ENCODE peak calls at places on chromosomes 2 and 18, in six cellular contexts. J is aorta; G is CD4-positive, alpha-beta T cell; Z is CD8-positive, alpha-beta T cell; P is caudate nucleus; E is lower lobe of right lung. F is an unnamed sample.

GRCh38 chr2:203209538-203209937 is 29.3 kb upstream of the CYP20A1 start:
- DNase-seq in G (no peak), J (no peak), E (no peak), Z (no peak), P (no peak), F (no peak)

GRCh38 chr18:25605322-25605721 is 253.4 kb upstream of the ZNF521 start:
- DNase-seq in J (no peak), Z (no peak), G (no peak), E (no peak), P (no peak), F (no peak)

GRCh38 chr2:151754253-151754897 is 20.1 kb upstream of the NEB start:
- DNase-seq in E (no peak), G (no peak), P (no peak), Z (no peak), J (no peak), F (no peak)

GRCh38 chr2:218194880-218195279 is 22.1 kb upstream of the ARPC2 start:
- DNase-seq in J (no peak), E (no peak), Z (no peak), P (no peak), G (no peak), F (no peak)

GRCh38 chr2:220246356-220246755 is 618.9 kb downstream of the SLC4A3 start:
- DNase-seq in E (no peak), G (no peak), J (no peak), Z (no peak), P (no peak), F (no peak)

GRCh38 chr2:240195316-240195861 is 54.9 kb upstream of the OTOS start:
- DNase-seq in Z (no peak), P (no peak), G (no peak), E (no peak), J (peak), F (no peak)

GRCh38 chr2:13676269-13676668 is 956.2 kb upstream of the LRATD1 start:
- DNase-seq in P (no peak), G (no peak), E (no peak), J (no peak), Z (no peak), F (no peak)

GRCh38 chr2:237673130-237673921 is 45.9 kb downstream of the LRRFIP1 start:
- DNase-seq in Z (peak), P (peak), E (peak), G (peak), J (peak), F (no peak)

GRCh38 chr2:15728247-15728721 is 136.6 kb downstream of the DDX1 start:
- DNase-seq in Z (no peak), J (no peak), G (no peak), E (no peak), P (peak), F (peak)

GRCh38 chr2:234802845-234803171 is 149.0 kb upstream of the SH3BP4 start:
- DNase-seq in J (no peak), P (no peak), G (no peak), E (no peak), Z (no peak), F (no peak)

GRCh38 chr18:34723143-34723542 is 13.0 kb downstream of the DTNA start:
- DNase-seq in Z (no peak), J (no peak), E (no peak), G (no peak), P (no peak), F (no peak)

DNA sequence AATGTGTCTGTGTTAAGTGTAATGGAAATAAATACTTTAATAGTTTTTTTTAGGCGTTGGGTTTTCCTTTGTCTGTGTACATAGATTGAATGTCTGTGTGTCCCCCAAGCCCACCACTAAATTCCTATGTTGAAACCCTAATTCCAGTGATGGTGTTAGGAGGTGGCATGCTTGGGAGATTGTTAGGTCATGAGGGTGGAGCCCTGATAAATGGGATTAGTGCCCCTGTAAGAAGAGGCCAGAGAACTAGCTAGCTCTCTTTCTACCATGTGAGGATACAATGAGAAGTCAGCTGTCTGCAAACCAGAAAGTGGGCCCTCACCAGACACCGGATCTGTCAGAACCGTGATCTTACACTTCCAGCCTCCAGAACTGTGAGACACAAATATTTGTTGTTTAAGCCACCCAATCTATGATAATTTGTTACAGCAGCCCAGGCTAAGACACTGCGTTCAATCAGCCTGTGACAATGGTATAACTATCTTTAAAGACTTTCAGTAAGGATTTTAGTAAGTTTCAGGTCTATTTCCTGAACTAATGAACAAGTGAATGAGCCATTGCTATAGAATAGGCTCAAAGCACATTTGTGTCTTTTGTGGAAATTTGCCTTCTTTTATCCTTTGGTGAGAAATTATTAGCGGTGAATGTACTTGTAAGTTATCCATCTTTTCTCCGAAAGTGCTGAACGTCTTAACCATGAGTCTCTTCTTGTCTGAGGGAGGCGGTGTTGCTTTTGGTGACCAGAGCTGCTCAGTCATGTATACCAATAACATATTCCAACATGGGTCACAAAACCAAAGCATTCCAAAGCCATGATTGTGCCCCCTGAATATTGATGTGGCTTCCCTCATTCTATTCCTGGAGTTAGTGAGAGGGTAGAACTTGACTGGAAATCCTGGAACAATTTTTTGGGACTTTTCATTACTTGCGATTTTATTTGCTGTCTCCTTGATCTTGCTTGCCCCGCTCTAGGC is 29.6 kb upstream of the IL1R1 start:
- DNase-seq in G (no peak), Z (no peak), E (no peak), P (no peak), J (no peak), F (no peak)
- H3K27ac ChIP-seq in G (no peak), Z (no peak), E (no peak), P (no peak), J (no peak), F (no peak)

GRCh38 chr18:9750112-9750511 is 42.0 kb downstream of the RAB31 start:
- DNase-seq in G (no peak), Z (no peak), E (no peak), P (no peak), J (no peak), F (no peak)
- H3K27ac ChIP-seq in G (no peak), Z (no peak), E (no peak), P (no peak), J (no peak), F (no peak)

DNA sequence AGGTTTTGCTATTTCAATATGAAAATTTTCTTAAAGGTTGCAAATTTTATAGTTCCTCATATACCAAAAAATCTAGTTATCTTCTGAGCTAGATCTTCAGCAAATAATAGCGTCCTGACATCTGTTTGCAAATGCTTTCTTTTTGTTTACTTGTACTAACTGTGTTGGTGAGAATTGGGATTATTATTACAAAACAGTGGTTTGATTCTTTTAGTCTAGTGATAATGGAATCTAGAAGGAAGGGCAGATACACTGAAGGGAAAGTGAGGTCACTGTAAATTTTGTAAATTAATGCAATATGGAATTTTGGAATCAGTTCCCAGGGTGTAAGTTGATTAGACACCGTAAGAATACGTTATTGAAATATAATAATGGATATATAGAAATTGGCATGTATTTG is 36.2 kb upstream of the NT5C1B start:
- DNase-seq in E (no peak), G (no peak), J (no peak), Z (no peak), P (no peak), F (no peak)
- H3K27ac ChIP-seq in E (no peak), G (no peak), J (no peak), Z (no peak), P (no peak), F (no peak)

GRCh38 chr18:76928179-76928868 is 106.0 kb downstream of the ZNF236 start:
- DNase-seq in J (no peak), Z (no peak), E (no peak), P (no peak), G (no peak), F (no peak)
- H3K27ac ChIP-seq in J (no peak), Z (no peak), E (no peak), P (no peak), G (no peak), F (no peak)

DNA sequence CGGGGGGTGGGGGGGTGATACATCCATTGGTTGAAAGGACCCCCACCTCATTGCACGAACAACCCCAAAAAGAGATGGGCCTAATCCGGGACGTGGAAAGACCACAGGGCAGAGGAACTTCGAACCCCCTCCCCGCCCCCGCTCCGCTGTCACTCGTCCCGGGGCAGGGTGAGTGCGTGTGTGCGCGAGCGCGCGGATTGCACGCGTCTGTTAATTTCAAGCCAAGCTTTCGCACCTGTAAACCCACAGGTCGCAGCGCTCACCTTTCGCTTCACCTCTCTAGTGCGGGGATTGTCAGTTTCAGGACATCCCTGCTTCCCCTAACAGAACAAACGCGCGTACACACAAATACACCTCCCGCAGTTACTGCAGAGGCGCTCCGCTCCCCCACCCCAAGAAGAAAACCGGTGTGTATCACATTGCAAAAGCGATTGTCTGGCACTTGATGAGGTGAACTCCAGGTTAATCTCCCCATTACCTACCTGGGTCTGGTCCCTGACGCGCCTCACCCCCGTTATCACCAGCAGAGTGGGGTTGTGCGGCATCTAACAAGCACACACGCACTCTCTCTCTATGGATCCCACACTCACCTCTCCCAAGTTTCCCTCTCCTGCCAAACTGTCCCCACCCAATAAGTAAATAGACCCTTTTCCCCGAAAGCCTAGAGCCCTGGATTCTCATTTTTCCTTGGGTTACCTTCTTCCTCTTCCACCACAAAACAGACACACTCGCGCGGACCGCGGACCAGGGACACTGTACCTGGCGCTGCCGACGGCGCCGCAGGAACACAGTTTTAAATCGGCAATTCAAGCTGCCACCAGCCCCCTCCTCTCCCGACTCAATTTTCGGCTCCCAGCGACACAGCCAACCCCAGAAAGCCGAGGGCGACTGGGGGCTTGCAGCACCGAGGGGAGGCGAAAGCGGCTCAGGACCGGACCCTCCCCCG is 1.0 kb downstream of the CYP26B1 start:
- DNase-seq in E (peak), J (peak), G (no peak), P (no peak), Z (no peak), F (no peak)
- H3K27ac ChIP-seq in E (no peak), J (no peak), G (no peak), P (no peak), Z (no peak), F (no peak)

GRCh38 chr2:201185863-201186262 is 2.9 kb downstream of the CASP10 start:
- DNase-seq in J (no peak), E (no peak), Z (no peak), G (no peak), P (no peak), F (no peak)
- H3K27ac ChIP-seq in J (no peak), E (no peak), Z (peak), G (peak), P (no peak), F (no peak)

GRCh38 chr2:192438239-192438638 is 243.5 kb upstream of the TMEFF2 start:
- DNase-seq in P (no peak), G (no peak), J (no peak), Z (no peak), E (no peak), F (no peak)
- H3K27ac ChIP-seq in P (no peak), G (no peak), J (no peak), Z (no peak), E (no peak), F (no peak)

DNA sequence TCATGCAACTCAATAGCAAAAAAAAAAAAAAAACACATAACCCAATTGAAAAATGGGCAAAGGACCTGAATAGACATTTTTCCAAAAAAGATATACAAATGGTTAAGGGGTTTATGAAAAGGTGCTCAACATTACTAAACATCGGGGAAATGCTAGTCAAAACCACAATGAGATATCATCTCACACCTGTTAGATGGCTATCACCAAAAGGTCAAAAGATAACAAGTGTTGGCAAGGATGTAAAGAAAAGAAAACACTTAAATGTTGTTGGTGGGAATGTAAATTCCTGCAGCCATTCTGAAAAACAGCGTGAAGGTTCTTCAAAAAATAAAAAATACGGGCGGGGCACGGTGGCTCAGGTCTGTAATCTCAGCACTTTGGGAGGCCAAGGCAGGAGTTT is 112.4 kb upstream of the CAB39 start:
- DNase-seq in Z (no peak), J (no peak), G (no peak), P (no peak), E (no peak), F (no peak)
- H3K27ac ChIP-seq in Z (no peak), J (no peak), G (no peak), P (no peak), E (no peak), F (no peak)

DNA sequence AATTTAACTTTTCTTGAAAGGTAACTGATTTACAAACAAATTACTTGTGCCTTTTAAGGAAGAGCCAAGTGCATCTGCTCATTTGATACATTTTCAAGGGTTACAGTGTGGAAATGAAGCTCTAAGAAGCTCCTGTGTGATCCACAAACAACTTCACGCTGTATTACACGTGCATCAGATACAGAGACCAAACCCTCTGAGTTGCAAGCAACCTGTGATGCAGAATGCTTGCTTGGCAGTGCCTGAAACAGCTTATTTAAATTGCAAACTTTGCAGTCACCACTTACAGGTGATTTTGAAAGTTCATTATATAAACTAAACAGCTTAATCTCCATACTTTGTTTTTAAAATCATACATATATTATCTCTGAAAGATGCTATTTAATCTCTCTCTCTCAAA is 50.1 kb downstream of the ZEB2 start:
- DNase-seq in Z (no peak), J (no peak), G (no peak), E (no peak), P (no peak), F (no peak)
- H3K27ac ChIP-seq in Z (no peak), J (no peak), G (no peak), E (no peak), P (peak), F (peak)

F was measured in substantia nigra.